ENCODE peak calls at places on chromosomes 11 and 22, in four cellular contexts. N is hepatocyte, W is progenitor cell of endocrine pancreas, F is lower lobe of right lung. M is an unnamed sample.

GRCh38 chr22:46198274-46198673 is 47.9 kb downstream of the PPARA start:
- DNase-seq in N (no peak), W (no peak), F (no peak), M (no peak)

GRCh38 chr22:38762607-38763006 is 6.8 kb upstream of the SUN2 start:
- DNase-seq in F (no peak), W (no peak), N (no peak), M (no peak)

GRCh38 chr22:25120761-25121212 is 78.9 kb upstream of the CRYBB3 start:
- DNase-seq in F (peak), N (peak), W (no peak), M (no peak)

GRCh38 chr11:119266517-119267255 is 50.2 kb downstream of the MCAM start:
- DNase-seq in F (no peak), N (no peak), W (no peak), M (no peak)

GRCh38 chr22:28934026-28934425 is 50.7 kb downstream of the ZNRF3 start:
- DNase-seq in N (no peak), F (no peak), W (no peak), M (no peak)

GRCh38 chr11:47185305-47186075 is 744 bp downstream of the PACSIN3 start:
- DNase-seq in N (peak), F (peak), W (peak), M (no peak)

GRCh38 chr22:45007247-45007945 is 2.4 kb downstream of the PHF21B start:
- DNase-seq in W (peak), N (peak), F (no peak), M (peak)

GRCh38 chr11:61918251-61919112 is 1.1 kb upstream of the RAB3IL1 start:
- DNase-seq in W (peak), F (no peak), N (no peak), M (peak)

GRCh38 chr11:14451825-14452224 is 47.8 kb downstream of the COPB1 start:
- DNase-seq in W (no peak), F (no peak), N (no peak), M (no peak)

GRCh38 chr11:120146413-120147093 is 8.6 kb upstream of the TRIM29 start:
- DNase-seq in F (no peak), N (no peak), W (no peak), M (peak)

DNA sequence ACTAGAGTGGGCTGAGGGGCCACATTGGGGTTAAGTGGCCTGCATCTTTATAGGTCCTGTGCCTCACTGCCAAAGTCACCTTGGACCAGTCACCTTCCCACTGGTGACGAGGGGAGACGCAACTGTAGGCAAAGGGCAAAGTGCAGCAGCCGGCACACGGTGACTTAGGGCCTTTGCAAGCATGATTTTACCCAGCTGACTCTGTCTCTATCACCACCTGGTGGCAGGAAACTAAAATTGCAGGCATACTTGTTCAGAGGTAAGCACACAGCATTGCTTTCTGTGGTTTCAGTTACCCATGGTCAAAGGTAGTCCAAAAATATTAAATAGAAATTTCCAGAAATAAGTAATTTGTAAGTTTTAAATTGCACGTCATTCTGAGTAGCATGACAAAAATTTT is 1164.4 kb downstream of the BRD1 start:
- DNase-seq in F (no peak), W (no peak), N (no peak), M (no peak)
- TF ChIP-seq CTCF in F (peak), W (peak), N (peak), M (peak)

GRCh38 chr22:37160037-37160436 is 10.3 kb upstream of the IL2RB start:
- DNase-seq in W (no peak), N (no peak), F (no peak), M (no peak)
- TF ChIP-seq CTCF in W (no peak), N (no peak), F (no peak), M (no peak)

DNA sequence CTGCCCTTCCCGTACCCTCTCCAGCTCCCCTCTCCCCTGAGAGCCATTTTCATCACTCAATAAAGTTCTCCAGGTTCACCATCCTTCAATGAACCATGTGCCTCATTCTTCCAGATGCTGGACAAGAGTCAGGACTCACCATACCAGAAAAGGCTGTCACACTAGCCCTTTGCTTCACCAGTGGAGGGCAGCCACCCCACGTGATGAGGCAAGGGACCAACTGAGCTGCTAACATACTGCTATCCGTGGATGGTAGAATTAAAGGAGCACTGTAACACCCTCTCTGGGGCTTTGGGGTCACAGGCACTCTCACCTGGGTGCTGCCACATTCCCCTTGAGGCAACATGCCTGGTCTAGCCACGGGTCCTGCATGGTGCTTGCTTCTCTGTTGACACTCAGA is 13.1 kb upstream of the OR5I1 start:
- DNase-seq in N (no peak), F (no peak), W (no peak), M (no peak)
- TF ChIP-seq CTCF in N (no peak), F (no peak), W (no peak), M (no peak)

DNA sequence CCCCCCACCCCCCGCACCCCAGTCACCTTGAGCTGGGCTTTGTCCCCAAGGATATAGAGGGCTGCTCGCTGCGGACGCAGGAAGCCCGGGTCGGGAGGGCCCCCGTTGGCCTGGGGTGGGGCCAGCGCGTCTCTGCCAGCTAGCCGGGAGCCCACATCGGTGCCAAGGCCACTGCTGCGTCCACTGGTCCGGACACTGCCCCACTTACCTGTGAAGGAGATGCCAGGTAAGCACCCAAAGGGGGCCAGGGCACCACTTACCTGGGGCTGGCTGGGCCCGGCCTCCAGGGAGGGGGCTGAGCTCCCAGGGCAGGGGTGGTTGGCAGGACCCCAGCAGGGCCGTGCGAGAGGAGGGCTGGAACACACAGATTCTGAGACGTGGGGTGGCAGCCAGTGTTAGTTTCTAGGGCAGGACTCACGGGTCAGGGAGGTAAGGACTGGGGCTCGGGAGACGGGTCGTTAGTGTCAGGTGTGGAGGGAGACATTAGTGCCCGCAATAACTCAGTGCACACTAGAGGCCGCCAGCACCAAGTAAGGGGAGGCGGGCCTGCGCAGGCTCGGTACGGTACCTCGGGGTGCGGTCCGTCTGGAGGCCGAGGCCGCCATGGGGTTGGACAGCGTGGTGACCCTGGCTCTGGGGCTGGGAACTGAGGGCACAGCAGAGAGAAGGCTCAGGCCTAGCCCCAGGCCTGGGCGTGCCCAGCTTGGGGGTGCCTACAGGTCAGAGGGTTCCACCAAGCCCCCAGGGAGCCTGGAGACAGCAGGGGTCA is 18.2 kb downstream of the SBF1 start:
- DNase-seq in F (no peak), W (no peak), N (no peak), M (no peak)
- TF ChIP-seq CTCF in F (no peak), W (peak), N (peak), M (no peak)

GRCh38 chr11:1389103-1389931 is 417 bp upstream of the BRSK2 start:
- DNase-seq in F (peak), W (peak), N (peak), M (peak)
- TF ChIP-seq CTCF in F (peak), W (peak), N (no peak), M (no peak)

DNA sequence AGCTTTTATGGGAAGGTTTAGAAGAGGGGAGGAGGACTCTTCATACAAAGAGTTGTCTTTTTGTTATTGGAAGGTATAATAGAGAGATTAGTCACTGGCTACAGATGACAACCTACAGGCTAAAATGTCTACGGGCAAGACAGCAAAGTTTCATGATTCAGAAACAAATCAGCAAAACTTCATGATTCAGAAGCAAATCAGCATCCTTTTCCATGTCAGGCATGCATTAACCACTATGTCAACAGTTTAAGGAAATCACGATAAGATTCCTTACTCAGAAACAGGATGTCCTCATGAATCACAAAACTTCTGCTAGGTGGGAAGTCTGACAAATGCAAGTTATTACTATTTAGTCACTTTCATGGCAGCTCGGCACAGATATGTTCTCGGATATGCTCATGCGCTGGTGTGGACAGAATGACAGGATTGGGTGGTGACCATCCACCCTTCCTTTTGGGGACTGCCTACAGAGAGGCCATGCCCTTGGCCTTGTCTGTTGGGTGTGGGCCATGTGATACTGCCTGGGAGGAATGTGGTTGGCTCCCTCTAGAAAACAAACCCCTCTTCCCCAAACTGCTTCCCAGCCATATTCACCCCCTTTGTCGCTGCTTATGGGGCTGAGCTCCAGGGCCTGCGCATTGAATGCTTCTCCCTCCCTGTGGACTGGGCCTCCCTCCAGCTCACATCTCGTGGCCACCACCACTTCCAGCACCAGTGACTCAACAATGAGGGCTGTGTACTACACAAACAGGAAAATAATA is 10.2 kb downstream of the C11orf91 start:
- DNase-seq in F (no peak), W (no peak), N (peak), M (no peak)
- TF ChIP-seq CTCF in F (no peak), W (no peak), N (no peak), M (no peak)

DNA sequence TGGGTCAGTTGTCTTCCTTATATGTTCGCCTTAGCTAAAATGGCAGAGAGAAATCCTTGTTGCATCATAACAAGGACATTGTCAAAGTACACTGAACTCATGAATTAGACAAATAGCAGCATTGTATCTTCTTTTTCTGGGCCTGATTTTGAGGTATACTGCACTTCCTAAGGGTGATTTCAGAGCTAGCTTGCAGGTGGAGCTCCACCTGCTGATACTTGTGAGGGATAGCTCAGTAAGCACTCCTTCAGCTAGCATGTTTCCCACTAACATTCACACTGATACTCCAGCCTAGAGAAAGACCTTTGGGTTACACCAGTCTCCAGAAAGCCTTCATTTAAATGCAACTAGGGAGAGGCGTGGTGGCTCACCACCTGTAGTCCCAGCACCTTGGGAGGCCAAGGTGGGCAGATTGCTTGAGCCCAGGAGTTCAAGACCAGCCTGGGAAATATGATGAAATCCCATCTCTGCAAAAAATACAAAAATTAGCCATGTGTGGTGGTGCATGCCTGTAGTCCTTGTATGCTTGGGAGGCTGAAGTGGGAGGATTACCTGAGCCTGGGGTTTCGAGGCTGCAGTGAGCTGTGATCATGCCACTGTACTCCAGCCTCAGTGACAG is 29.8 kb downstream of the JAM3 start:
- DNase-seq in F (no peak), N (peak), W (no peak), M (no peak)
- TF ChIP-seq CTCF in F (no peak), N (peak), W (peak), M (no peak)

GRCh38 chr11:121964591-121964990 is 151.4 kb downstream of the BLID start:
- DNase-seq in N (peak), W (no peak), F (no peak), M (no peak)
- TF ChIP-seq CTCF in N (no peak), W (no peak), F (no peak), M (no peak)

M was measured in mesothelial cell of epicardium.